ENCODE peak calls at places on chromosomes 7 and 10, in five cellular contexts. One of them, this sample, is unnamed.

GRCh38 chr10:113041841-113042745 is 92.0 kb downstream of the TCF7L2 start:
- DNase-seq in activated CD8-positive, alpha-beta memory T cell treated with anti-CD3 and anti-CD28 coated beads for 4 hours: no peak
- DNase-seq in BJ: no peak
- DNase-seq in HCT116: no peak
- DNase-seq in activated CD4-positive, CD25-positive, alpha-beta regulatory T cell treated with anti-CD3 and anti-CD28 coated beads, Interleukin-2, amount 50 U/mL, for 72 hours: no peak
- DNase-seq in this sample: no peak

GRCh38 chr10:89001024-89001423 is 10.4 kb downstream of the FAS start:
- DNase-seq in activated CD8-positive, alpha-beta memory T cell treated with anti-CD3 and anti-CD28 coated beads for 4 hours: no peak
- DNase-seq in BJ: no peak
- DNase-seq in HCT116: no peak
- DNase-seq in activated CD4-positive, CD25-positive, alpha-beta regulatory T cell treated with anti-CD3 and anti-CD28 coated beads, Interleukin-2, amount 50 U/mL, for 72 hours: no peak
- DNase-seq in this sample: no peak

GRCh38 chr10:36493511-36493880 is 631.9 kb upstream of the ANKRD30A start:
- DNase-seq in activated CD8-positive, alpha-beta memory T cell treated with anti-CD3 and anti-CD28 coated beads for 4 hours: no peak
- DNase-seq in BJ: no peak
- DNase-seq in HCT116: no peak
- DNase-seq in activated CD4-positive, CD25-positive, alpha-beta regulatory T cell treated with anti-CD3 and anti-CD28 coated beads, Interleukin-2, amount 50 U/mL, for 72 hours: no peak
- DNase-seq in this sample: no peak

GRCh38 chr7:50682079-50682478 is 100.6 kb downstream of the GRB10 start:
- DNase-seq in activated CD8-positive, alpha-beta memory T cell treated with anti-CD3 and anti-CD28 coated beads for 4 hours: no peak
- DNase-seq in BJ: no peak
- DNase-seq in HCT116: no peak
- DNase-seq in activated CD4-positive, CD25-positive, alpha-beta regulatory T cell treated with anti-CD3 and anti-CD28 coated beads, Interleukin-2, amount 50 U/mL, for 72 hours: no peak
- DNase-seq in this sample: no peak

GRCh38 chr7:134029743-134030142 is 97.4 kb upstream of the LRGUK start:
- DNase-seq in activated CD8-positive, alpha-beta memory T cell treated with anti-CD3 and anti-CD28 coated beads for 4 hours: no peak
- DNase-seq in BJ: no peak
- DNase-seq in HCT116: no peak
- DNase-seq in activated CD4-positive, CD25-positive, alpha-beta regulatory T cell treated with anti-CD3 and anti-CD28 coated beads, Interleukin-2, amount 50 U/mL, for 72 hours: no peak
- DNase-seq in this sample: no peak

GRCh38 chr7:7100432-7100849 is 81.9 kb upstream of the C1GALT1 start:
- DNase-seq in activated CD8-positive, alpha-beta memory T cell treated with anti-CD3 and anti-CD28 coated beads for 4 hours: no peak
- DNase-seq in BJ: no peak
- DNase-seq in HCT116: no peak
- DNase-seq in activated CD4-positive, CD25-positive, alpha-beta regulatory T cell treated with anti-CD3 and anti-CD28 coated beads, Interleukin-2, amount 50 U/mL, for 72 hours: no peak
- DNase-seq in this sample: no peak

GRCh38 chr7:135486258-135486657 is 23.6 kb downstream of the CNOT4 start:
- DNase-seq in activated CD8-positive, alpha-beta memory T cell treated with anti-CD3 and anti-CD28 coated beads for 4 hours: no peak
- DNase-seq in BJ: peak
- DNase-seq in HCT116: no peak
- DNase-seq in activated CD4-positive, CD25-positive, alpha-beta regulatory T cell treated with anti-CD3 and anti-CD28 coated beads, Interleukin-2, amount 50 U/mL, for 72 hours: no peak
- DNase-seq in this sample: no peak

GRCh38 chr7:56287429-56288138 is 171.4 kb upstream of the NUPR2 start:
- DNase-seq in activated CD8-positive, alpha-beta memory T cell treated with anti-CD3 and anti-CD28 coated beads for 4 hours: no peak
- DNase-seq in BJ: no peak
- DNase-seq in HCT116: no peak
- DNase-seq in activated CD4-positive, CD25-positive, alpha-beta regulatory T cell treated with anti-CD3 and anti-CD28 coated beads, Interleukin-2, amount 50 U/mL, for 72 hours: no peak
- DNase-seq in this sample: no peak

GRCh38 chr10:89563861-89564478 is 28.6 kb upstream of the SLC16A12 start:
- DNase-seq in activated CD8-positive, alpha-beta memory T cell treated with anti-CD3 and anti-CD28 coated beads for 4 hours: no peak
- DNase-seq in BJ: no peak
- DNase-seq in HCT116: peak
- DNase-seq in activated CD4-positive, CD25-positive, alpha-beta regulatory T cell treated with anti-CD3 and anti-CD28 coated beads, Interleukin-2, amount 50 U/mL, for 72 hours: no peak
- DNase-seq in this sample: no peak

GRCh38 chr10:116168745-116169144 is 104.3 kb downstream of the GFRA1 start:
- DNase-seq in activated CD8-positive, alpha-beta memory T cell treated with anti-CD3 and anti-CD28 coated beads for 4 hours: no peak
- DNase-seq in BJ: no peak
- DNase-seq in HCT116: no peak
- DNase-seq in activated CD4-positive, CD25-positive, alpha-beta regulatory T cell treated with anti-CD3 and anti-CD28 coated beads, Interleukin-2, amount 50 U/mL, for 72 hours: no peak
- DNase-seq in this sample: no peak

GRCh38 chr7:1591396-1591795 is 21.6 kb upstream of the PSMG3 start:
- DNase-seq in activated CD8-positive, alpha-beta memory T cell treated with anti-CD3 and anti-CD28 coated beads for 4 hours: no peak
- DNase-seq in BJ: no peak
- DNase-seq in HCT116: no peak
- DNase-seq in activated CD4-positive, CD25-positive, alpha-beta regulatory T cell treated with anti-CD3 and anti-CD28 coated beads, Interleukin-2, amount 50 U/mL, for 72 hours: no peak
- DNase-seq in this sample: no peak

GRCh38 chr7:2928256-2928612 is 84.1 kb upstream of the GNA12 start:
- DNase-seq in activated CD8-positive, alpha-beta memory T cell treated with anti-CD3 and anti-CD28 coated beads for 4 hours: no peak
- DNase-seq in BJ: no peak
- DNase-seq in HCT116: no peak
- DNase-seq in activated CD4-positive, CD25-positive, alpha-beta regulatory T cell treated with anti-CD3 and anti-CD28 coated beads, Interleukin-2, amount 50 U/mL, for 72 hours: no peak
- DNase-seq in this sample: no peak

GRCh38 chr7:8639668-8640067 is 206.3 kb downstream of the NXPH1 start:
- DNase-seq in activated CD8-positive, alpha-beta memory T cell treated with anti-CD3 and anti-CD28 coated beads for 4 hours: no peak
- DNase-seq in BJ: no peak
- DNase-seq in HCT116: no peak
- DNase-seq in activated CD4-positive, CD25-positive, alpha-beta regulatory T cell treated with anti-CD3 and anti-CD28 coated beads, Interleukin-2, amount 50 U/mL, for 72 hours: no peak
- DNase-seq in this sample: no peak

GRCh38 chr7:29487424-29487823 is 76.2 kb upstream of the PRR15 start:
- DNase-seq in activated CD8-positive, alpha-beta memory T cell treated with anti-CD3 and anti-CD28 coated beads for 4 hours: no peak
- DNase-seq in BJ: no peak
- DNase-seq in HCT116: no peak
- DNase-seq in activated CD4-positive, CD25-positive, alpha-beta regulatory T cell treated with anti-CD3 and anti-CD28 coated beads, Interleukin-2, amount 50 U/mL, for 72 hours: no peak
- DNase-seq in this sample: no peak

GRCh38 chr7:4613855-4614548 is 68.1 kb upstream of the FOXK1 start:
- DNase-seq in activated CD8-positive, alpha-beta memory T cell treated with anti-CD3 and anti-CD28 coated beads for 4 hours: no peak
- DNase-seq in BJ: no peak
- DNase-seq in HCT116: no peak
- DNase-seq in activated CD4-positive, CD25-positive, alpha-beta regulatory T cell treated with anti-CD3 and anti-CD28 coated beads, Interleukin-2, amount 50 U/mL, for 72 hours: no peak
- DNase-seq in this sample: no peak

GRCh38 chr10:123651421-123652047 is 14.6 kb upstream of the GPR26 start:
- DNase-seq in activated CD8-positive, alpha-beta memory T cell treated with anti-CD3 and anti-CD28 coated beads for 4 hours: no peak
- DNase-seq in BJ: no peak
- DNase-seq in HCT116: no peak
- DNase-seq in activated CD4-positive, CD25-positive, alpha-beta regulatory T cell treated with anti-CD3 and anti-CD28 coated beads, Interleukin-2, amount 50 U/mL, for 72 hours: no peak
- DNase-seq in this sample: no peak

GRCh38 chr7:30970594-30971094 is 6.9 kb downstream of the GHRHR start:
- DNase-seq in activated CD8-positive, alpha-beta memory T cell treated with anti-CD3 and anti-CD28 coated beads for 4 hours: no peak
- DNase-seq in BJ: no peak
- DNase-seq in HCT116: no peak
- DNase-seq in activated CD4-positive, CD25-positive, alpha-beta regulatory T cell treated with anti-CD3 and anti-CD28 coated beads, Interleukin-2, amount 50 U/mL, for 72 hours: no peak
- DNase-seq in this sample: no peak

GRCh38 chr10:62380002-62380401 is 5.8 kb downstream of the ZNF365 start:
- DNase-seq in activated CD8-positive, alpha-beta memory T cell treated with anti-CD3 and anti-CD28 coated beads for 4 hours: no peak
- DNase-seq in BJ: peak
- DNase-seq in HCT116: peak
- DNase-seq in activated CD4-positive, CD25-positive, alpha-beta regulatory T cell treated with anti-CD3 and anti-CD28 coated beads, Interleukin-2, amount 50 U/mL, for 72 hours: no peak
- DNase-seq in this sample: no peak

GRCh38 chr10:70682920-70683600 is 10.8 kb downstream of the ADAMTS14 start:
- DNase-seq in activated CD8-positive, alpha-beta memory T cell treated with anti-CD3 and anti-CD28 coated beads for 4 hours: no peak
- DNase-seq in BJ: no peak
- DNase-seq in HCT116: no peak
- DNase-seq in activated CD4-positive, CD25-positive, alpha-beta regulatory T cell treated with anti-CD3 and anti-CD28 coated beads, Interleukin-2, amount 50 U/mL, for 72 hours: no peak
- DNase-seq in this sample: no peak

GRCh38 chr7:112400141-112400540 is 50.1 kb upstream of the IFRD1 start:
- DNase-seq in activated CD8-positive, alpha-beta memory T cell treated with anti-CD3 and anti-CD28 coated beads for 4 hours: no peak
- DNase-seq in BJ: no peak
- DNase-seq in HCT116: no peak
- DNase-seq in activated CD4-positive, CD25-positive, alpha-beta regulatory T cell treated with anti-CD3 and anti-CD28 coated beads, Interleukin-2, amount 50 U/mL, for 72 hours: no peak
- DNase-seq in this sample: no peak